ENCODE peak calls at places on chromosomes 7 and 10, in nine cellular contexts. G is psoas muscle; L is CD8-positive, alpha-beta T cell; D is heart right ventricle; C is upper lobe of right lung; X is neural progenitor cell; T is CD4-positive, alpha-beta memory T cell; Q is K562; R is left ventricle myocardium inferior. E is an unnamed sample.

GRCh38 chr7:47441796-47442744 is 139.8 kb downstream of the TNS3 start:
- DNase-seq in D (no peak), X (no peak), G (no peak), Q (no peak), C (peak; percentile 2), L (no peak), R (no peak), T (no peak), E (no peak)

GRCh38 chr10:133275683-133276092 is 980 bp downstream of the ADAM8 start:
- DNase-seq in Q (no peak), D (no peak), C (no peak), T (no peak), G (no peak), L (no peak), R (no peak), X (no peak), E (no peak)

GRCh38 chr7:151745090-151745638 is 131.8 kb downstream of the PRKAG2 start:
- DNase-seq in X (no peak), C (peak; percentile 95), G (peak; percentile 84), D (peak; percentile 54), Q (peak; percentile 37), R (peak; percentile 73), L (no peak), T (no peak), E (peak; percentile 76)

GRCh38 chr7:84274029-84274638 is 79.5 kb upstream of the SEMA3A start:
- DNase-seq in R (no peak), T (no peak), C (no peak), G (no peak), Q (no peak), L (no peak), D (no peak), X (peak; percentile 81), E (no peak)

GRCh38 chr10:11705687-11706086 is 36.5 kb upstream of the ECHDC3 start:
- DNase-seq in L (no peak), R (no peak), D (no peak), Q (no peak), X (no peak), T (no peak), C (no peak), G (no peak), E (no peak)

GRCh38 chr10:29387269-29387668 is 98.4 kb downstream of the LYZL1 start:
- DNase-seq in D (no peak), R (no peak), G (no peak), X (no peak), L (no peak), T (no peak), C (no peak), Q (no peak), E (no peak)

GRCh38 chr10:76125900-76126299 is 694.5 kb downstream of the LRMDA start:
- DNase-seq in C (no peak), Q (no peak), G (no peak), R (no peak), L (no peak), D (no peak), T (no peak), X (no peak), E (no peak)

GRCh38 chr7:12221414-12221813 is 10.3 kb downstream of the TMEM106B start:
- DNase-seq in L (no peak), G (no peak), C (no peak), T (no peak), Q (no peak), R (no peak), D (no peak), X (no peak), E (no peak)

GRCh38 chr10:23294638-23295247 is 49.9 kb downstream of the C10orf67 start:
- DNase-seq in T (no peak), X (peak; percentile 12), Q (no peak), C (no peak), D (no peak), G (no peak), R (no peak), L (no peak), E (no peak)

GRCh38 chr10:83545901-83546391 is 593.4 kb upstream of the GHITM start:
- DNase-seq in T (no peak), X (peak; percentile 67), Q (no peak), G (no peak), D (peak; percentile 63), L (no peak), R (peak; percentile 57), C (no peak), E (peak; percentile 28)

GRCh38 chr7:131940621-131941020 is 384.2 kb upstream of the PODXL start:
- DNase-seq in D (no peak), R (no peak), X (no peak), C (no peak), Q (no peak), T (no peak), L (no peak), G (no peak), E (no peak)

GRCh38 chr7:98567979-98568378 is 49.1 kb upstream of the NPTX2 start:
- DNase-seq in R (no peak), G (no peak), L (no peak), D (no peak), X (no peak), T (no peak), C (no peak), Q (no peak), E (no peak)

GRCh38 chr10:113169853-113170455 is 219.9 kb downstream of the TCF7L2 start:
- DNase-seq in T (no peak), G (no peak), L (no peak), D (no peak), Q (no peak), C (no peak), X (no peak), R (no peak), E (no peak)

GRCh38 chr7:47304727-47305719 is 276.9 kb downstream of the TNS3 start:
- DNase-seq in C (no peak), G (no peak), Q (no peak), D (peak; percentile 38), L (no peak), T (no peak), R (peak; percentile 47), X (no peak), E (no peak)

GRCh38 chr7:23235688-23236280 is 10.8 kb upstream of the GPNMB start:
- DNase-seq in T (no peak), R (peak; percentile 51), G (peak; percentile 71), C (no peak), L (no peak), X (no peak), D (no peak), Q (no peak), E (no peak)

GRCh38 chr10:81472927-81473470 is 402.0 kb upstream of the NRG3 start:
- DNase-seq in D (no peak), R (no peak), Q (no peak), G (no peak), L (no peak), X (no peak), T (no peak), C (peak; percentile 55), E (no peak)

GRCh38 chr10:62166331-62167154 is 102.1 kb downstream of the RTKN2 start:
- DNase-seq in C (no peak), D (no peak), Q (no peak), G (peak; percentile 32), X (no peak), T (no peak), L (no peak), R (peak; percentile 20), E (no peak)

GRCh38 chr7:37643876-37644275 is 39.7 kb upstream of the GPR141 start:
- DNase-seq in X (peak; percentile 52), T (no peak), G (no peak), C (no peak), R (no peak), D (no peak), Q (no peak), L (no peak), E (no peak)

GRCh38 chr10:58453098-58453497 is 59.6 kb upstream of the BICC1 start:
- DNase-seq in L (no peak), X (no peak), D (peak; percentile 14), R (no peak), Q (no peak), G (no peak), C (no peak), T (no peak), E (no peak)

GRCh38 chr10:74923556-74923955 is 97.2 kb downstream of the KAT6B start:
- DNase-seq in L (no peak), X (no peak), Q (no peak), C (peak; percentile 67), G (no peak), D (no peak), T (no peak), R (no peak), E (peak; percentile 19)

DNA sequence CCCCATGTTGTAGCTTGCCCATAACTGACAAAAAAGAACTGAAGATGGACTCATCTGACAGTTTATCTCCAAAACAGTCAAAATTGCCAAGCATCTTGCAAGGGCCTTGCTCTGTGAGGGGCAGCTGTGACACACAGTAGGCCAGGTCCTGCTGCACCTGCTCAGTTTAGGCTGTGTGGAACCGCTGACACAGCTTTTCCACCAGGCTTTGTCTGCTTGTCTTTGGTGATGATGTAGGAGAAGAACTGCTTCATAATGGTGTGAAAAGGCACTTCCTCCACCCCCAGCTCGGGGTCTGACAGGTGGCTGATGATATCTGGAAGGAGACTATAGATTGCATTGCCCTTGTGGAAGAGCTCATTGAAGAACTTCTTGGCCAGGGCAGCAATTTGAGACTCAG is 92.6 kb downstream of the NPSR1 start:
- DNase-seq in Q (no peak), G (no peak), C (no peak), D (no peak), L (no peak), T (no peak), X (no peak), R (no peak), E (no peak)
- H3K4me1 ChIP-seq in Q (no peaks in the 10 kb centered on the region), G (no peaks in the 10 kb centered on the region), C (peaks cover 14% of the 10 kb centered on the region), D (peaks cover 23% of the 10 kb centered on the region), L (no peaks in the 10 kb centered on the region), T (no peaks in the 10 kb centered on the region), X (no peaks in the 10 kb centered on the region), R (peaks cover 21% of the 10 kb centered on the region), E (peaks cover 51% of the 10 kb centered on the region)

GRCh38 chr10:613217-613616 is 76.3 kb downstream of the DIP2C start:
- DNase-seq in L (no peak), G (no peak), C (peak; percentile 72), D (peak; percentile 45), X (no peak), T (no peak), R (peak; percentile 47), Q (no peak), E (peak; percentile 88)
- H3K27ac ChIP-seq in L (no peak overlapping the region), G (no peak overlapping the region), C (no peak overlapping the region), D (peak overlapping the region; percentile 33), X (no peak overlapping the region), T (no peak overlapping the region), R (peak overlapping the region; percentile 72), Q (no peak overlapping the region), E (peak overlapping the region; percentile 88)

GRCh38 chr7:7276151-7276550 is 93.8 kb downstream of the C1GALT1 start:
- DNase-seq in G (no peak), T (no peak), X (no peak), R (no peak), L (no peak), Q (no peak), C (no peak), D (no peak), E (no peak)
- H3K4me1 ChIP-seq in G (no peaks in the 10 kb centered on the region), T (no peaks in the 10 kb centered on the region), X (peaks cover 6% of the 10 kb centered on the region), R (no peaks in the 10 kb centered on the region), L (no peaks in the 10 kb centered on the region), Q (no peaks in the 10 kb centered on the region), C (no peaks in the 10 kb centered on the region), D (no peaks in the 10 kb centered on the region), E (no peaks in the 10 kb centered on the region)

DNA sequence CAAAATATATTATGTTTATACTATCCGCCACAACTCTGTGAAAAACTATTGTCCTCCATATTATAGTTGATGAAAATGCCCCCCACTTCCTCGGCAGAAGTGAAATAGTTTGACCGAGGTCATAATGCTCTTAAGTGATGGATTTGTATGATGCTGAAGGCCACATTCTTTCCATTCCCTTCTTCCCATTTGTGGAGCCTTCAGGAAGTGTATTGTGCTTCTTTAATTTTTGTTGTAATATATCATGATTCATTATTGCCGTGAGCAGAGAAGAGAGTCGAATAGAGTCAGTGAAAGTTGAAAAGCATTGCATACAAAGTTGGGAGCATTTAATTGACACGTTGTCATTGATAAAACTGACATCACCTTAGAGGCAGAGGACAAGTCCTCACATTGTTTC is 460.3 kb downstream of the SUGCT start:
- DNase-seq in X (no peak), L (no peak), G (no peak), C (no peak), Q (no peak), D (no peak), R (no peak), T (no peak), E (no peak)
- H3K27ac ChIP-seq in X (no peak overlapping the region), L (no peak overlapping the region), G (no peak overlapping the region), C (no peak overlapping the region), Q (no peak overlapping the region), D (no peak overlapping the region), R (no peak overlapping the region), T (no peak overlapping the region), E (no peak overlapping the region)

E was measured in body of pancreas.